ENCODE peak calls at places on chromosomes 13 and 19, in four cellular contexts. D is lower leg skin, P is bronchial epithelial cell, Q is foreskin fibroblast. Z is an unnamed sample.
A peak's percentile ranks its signal among the peaks of the same experiment; 100 is the strongest.

GRCh38 chr19:35124098-35125060 is 8.8 kb downstream of the FXYD3 start:
- DNase-seq in D (peak; percentile 99), P (peak; percentile 82), Q (peak; percentile 91), Z (peak; percentile 91)

GRCh38 chr13:113291997-113292862 is 4.8 kb upstream of the LAMP1 start:
- DNase-seq in D (peak; percentile 92), P (no peak), Q (peak; percentile 56), Z (peak; percentile 44)

GRCh38 chr13:104256701-104257100 is 1190.5 kb upstream of the SLC10A2 start:
- DNase-seq in D (no peak), P (no peak), Q (no peak), Z (no peak)

GRCh38 chr13:50425772-50426171 is 410.5 kb downstream of the KCNRG start:
- DNase-seq in D (no peak), P (no peak), Q (no peak), Z (no peak)

GRCh38 chr19:15449620-15450527 is at the start of gene WIZ:
- DNase-seq in D (peak; percentile 96), P (no peak), Q (peak; percentile 72), Z (peak; percentile 40)

GRCh38 chr19:47756953-47757608 is 11.7 kb downstream of the NOP53 start:
- DNase-seq in D (no peak), P (no peak), Q (no peak), Z (no peak)

GRCh38 chr19:2798733-2799132 is 13.4 kb downstream of the THOP1 start:
- DNase-seq in D (no peak), P (no peak), Q (no peak), Z (peak; percentile 23)

GRCh38 chr19:56111601-56112312 is 9.3 kb downstream of the ZNF787 start:
- DNase-seq in D (no peak), P (peak; percentile 32), Q (no peak), Z (no peak)

GRCh38 chr19:27774337-27774736 is 1438.6 kb downstream of the UQCRFS1 start:
- DNase-seq in D (no peak), P (no peak), Q (no peak), Z (no peak)

GRCh38 chr13:32840840-32841713 is 175.1 kb upstream of the KL start:
- DNase-seq in D (no peak), P (no peak), Q (no peak), Z (no peak)

GRCh38 chr19:56273563-56274117 is 1.1 kb downstream of the EDDM13 start:
- DNase-seq in D (no peak), P (peak; percentile 63), Q (no peak), Z (peak; percentile 53)

DNA sequence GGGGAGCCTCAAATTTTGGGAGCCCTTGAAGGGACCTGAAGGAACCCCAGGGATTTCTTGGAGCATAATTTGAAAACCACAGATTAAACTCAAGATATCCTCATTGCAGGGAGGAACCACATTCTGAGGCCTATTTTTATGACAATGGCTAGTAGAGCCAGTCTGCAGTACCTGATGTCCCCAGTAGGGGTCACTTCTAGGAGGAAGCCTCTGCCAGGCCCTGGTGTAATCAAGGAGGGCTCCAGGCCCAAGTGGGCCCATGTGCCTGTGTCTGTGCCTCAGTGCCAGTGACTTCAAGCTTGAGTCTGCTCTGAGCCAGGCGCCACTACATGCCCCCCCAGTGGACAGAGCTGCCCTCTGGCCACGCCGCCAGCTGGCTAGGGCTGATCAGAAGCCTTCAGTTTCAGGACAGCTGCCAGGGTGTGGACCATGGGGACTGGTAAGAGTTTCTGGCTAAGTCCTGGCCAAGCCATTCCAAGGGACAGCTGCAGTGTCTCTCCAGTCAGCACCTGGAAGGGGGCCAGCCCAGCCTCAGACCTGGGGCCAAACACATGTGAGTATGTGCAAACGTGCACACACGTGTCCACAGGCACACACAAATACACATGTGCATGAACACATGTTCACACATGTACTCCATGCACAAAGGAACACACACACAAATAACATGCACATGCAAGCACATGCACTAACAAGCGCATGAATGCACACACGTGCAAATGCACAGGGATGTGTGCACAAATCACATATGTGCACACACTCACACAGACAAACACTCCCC is 20.5 kb upstream of the SLC7A10 start:
- DNase-seq in D (no peak), P (no peak), Q (no peak), Z (no peak)
- TF ChIP-seq CTCF in D (no peak), P (peak; percentile 64), Q (peak; percentile 50), Z (peak; percentile 64)

GRCh38 chr13:73215807-73216206 is 157.0 kb downstream of the KLF5 start:
- DNase-seq in D (no peak), P (no peak), Q (no peak), Z (peak; percentile 21)
- H3K4me3 ChIP-seq in D (no peak overlapping the region), P (no peak overlapping the region), Q (no peak overlapping the region), Z (no peak overlapping the region)

DNA sequence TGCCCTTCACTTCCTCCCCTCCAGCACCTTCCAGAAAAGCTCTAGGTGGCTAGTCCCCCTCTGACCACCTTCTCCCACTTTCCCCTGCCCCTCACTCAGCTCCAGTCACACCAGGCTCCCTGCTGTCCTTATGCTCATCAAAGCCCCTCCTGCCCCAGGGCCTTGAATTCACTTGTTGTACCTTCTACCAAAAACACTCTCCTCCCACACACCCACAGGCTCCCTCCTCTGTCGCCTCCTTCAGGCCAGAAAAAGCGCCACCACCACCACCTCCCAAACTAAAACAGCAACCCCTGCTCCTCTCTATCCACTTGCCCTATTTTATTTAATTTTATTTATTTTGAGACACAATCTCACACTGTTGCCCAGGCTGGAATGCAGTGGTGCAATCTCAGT is 4.8 kb upstream of the CEACAM16 start:
- DNase-seq in D (no peak), P (no peak), Q (no peak), Z (no peak)
- TF ChIP-seq CTCF in D (no peak), P (peak; percentile 28), Q (peak; percentile 34), Z (peak; percentile 40)

DNA sequence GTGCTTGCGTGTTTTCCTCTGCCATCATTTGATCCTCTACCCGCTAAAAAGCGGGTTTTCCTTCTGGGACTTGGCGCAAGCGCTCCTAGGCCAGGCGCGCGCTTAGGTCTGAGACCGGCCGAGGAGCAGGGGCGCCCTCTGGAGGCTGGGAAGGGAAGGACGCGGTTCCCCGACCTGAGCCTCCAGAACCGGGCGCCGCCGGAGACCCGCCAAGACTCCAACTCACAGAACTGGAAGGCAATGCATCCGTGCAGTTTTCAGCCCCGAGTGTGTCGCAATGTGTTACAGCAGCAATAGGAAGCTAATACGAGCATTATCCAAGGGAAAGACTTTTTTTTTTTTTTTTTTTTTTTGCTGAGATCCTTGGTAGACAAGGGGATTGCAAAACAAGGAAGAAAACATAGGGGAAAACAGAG is 190.9 kb downstream of the COL4A1 start:
- DNase-seq in D (peak; percentile 90), P (peak; percentile 42), Q (peak; percentile 82), Z (peak; percentile 79)
- H3K4me3 ChIP-seq in D (no peak overlapping the region), P (no peak overlapping the region), Q (no peak overlapping the region), Z (no peak overlapping the region)

DNA sequence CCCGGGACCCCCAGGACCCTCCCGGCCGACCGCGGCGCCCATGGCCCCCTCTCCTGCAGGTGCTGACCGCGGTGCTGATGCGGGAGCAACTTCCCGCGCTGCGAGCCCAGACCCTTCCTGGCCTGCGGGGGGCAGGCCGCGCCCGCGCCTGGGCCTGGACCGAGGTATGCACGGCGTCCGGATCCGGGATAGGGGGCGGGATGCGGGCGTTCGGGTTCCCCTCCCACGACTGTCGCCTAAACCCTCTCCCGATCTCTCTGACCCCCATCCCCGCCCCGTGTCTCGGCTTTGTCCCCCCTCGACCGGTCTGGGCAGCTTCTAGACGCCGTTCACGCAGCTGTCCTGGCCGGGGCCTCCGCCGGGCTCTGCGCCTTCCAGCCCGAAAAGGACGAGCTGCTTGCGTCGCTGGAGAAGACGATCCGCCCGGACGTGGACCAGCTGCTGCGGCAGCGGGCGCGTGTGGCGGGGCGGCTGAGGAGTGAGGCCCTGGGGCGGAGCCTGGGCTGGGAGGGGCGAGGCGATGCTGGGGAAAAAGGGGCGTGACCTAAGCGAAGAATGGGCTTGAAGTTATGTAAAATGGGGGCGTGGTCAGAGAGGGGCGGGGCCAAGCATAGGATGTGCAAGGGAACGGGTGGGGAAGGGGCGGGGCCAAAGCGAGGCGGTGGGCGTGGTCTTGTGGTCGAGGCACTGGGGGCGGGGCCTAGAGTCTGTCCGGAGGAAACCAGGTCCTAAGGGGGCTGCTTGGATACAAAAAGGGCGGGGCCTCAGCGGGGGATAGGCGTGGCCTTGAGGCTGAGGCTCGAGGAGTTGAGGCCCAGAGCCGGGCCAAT is 15.9 kb upstream of the COLGALT1 start:
- DNase-seq in D (peak; percentile 99), P (peak; percentile 80), Q (peak; percentile 90), Z (peak; percentile 92)
- TF ChIP-seq CTCF in D (no peak), P (peak; percentile 24), Q (peak; percentile 14), Z (no peak)

GRCh38 chr19:4967738-4968461 is 1.0 kb upstream of the KDM4B start:
- DNase-seq in D (no peak), P (no peak), Q (peak; percentile 33), Z (peak; percentile 78)
- H3K4me3 ChIP-seq in D (no peak overlapping the region), P (peak overlapping the region; percentile 19), Q (peak overlapping the region; percentile 37), Z (peak overlapping the region; percentile 47)

DNA sequence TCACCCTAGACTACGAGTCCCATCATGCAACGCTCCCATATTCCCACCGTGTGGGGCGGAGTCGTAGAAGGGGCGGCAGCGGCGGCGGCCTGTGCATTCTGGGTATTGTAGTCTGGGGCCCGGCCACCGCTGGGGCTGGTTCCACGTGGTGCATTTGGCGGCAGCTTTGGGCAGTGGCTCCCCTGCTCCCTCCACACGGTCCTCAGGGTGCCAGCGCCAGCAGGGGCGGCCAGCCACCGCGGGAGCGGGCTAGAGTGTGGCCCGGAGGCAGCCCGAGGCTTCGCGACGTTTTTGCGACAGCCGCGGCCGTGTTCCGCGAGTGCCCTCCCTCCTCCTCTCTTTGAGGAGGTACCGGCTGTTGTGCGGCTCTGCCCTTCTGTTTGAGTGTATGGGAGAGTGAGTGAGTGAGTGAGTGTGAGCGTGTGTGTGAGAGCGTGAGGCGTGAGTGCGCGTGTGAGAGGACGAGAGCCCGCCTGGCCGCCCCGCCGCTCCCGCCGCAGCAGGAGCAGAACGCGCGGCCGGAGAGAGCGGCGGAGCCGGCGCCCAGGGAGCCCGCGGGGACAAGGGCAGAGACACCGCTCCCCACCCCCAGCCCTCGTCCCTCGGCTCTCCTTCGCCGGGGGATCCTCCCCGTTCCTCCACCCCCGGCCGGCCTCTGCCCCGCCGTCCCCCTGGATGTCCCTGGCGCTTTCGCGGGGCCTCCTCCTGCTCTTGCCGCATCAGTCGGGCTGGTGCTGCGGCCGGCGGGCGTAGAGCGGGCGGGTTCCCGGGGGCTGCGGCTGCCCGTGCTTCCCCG is at the start of gene CDK8:
- DNase-seq in D (peak; percentile 97), P (peak; percentile 72), Q (peak; percentile 92), Z (peak; percentile 88)
- TF ChIP-seq CTCF in D (no peak), P (no peak), Q (no peak), Z (no peak)

DNA sequence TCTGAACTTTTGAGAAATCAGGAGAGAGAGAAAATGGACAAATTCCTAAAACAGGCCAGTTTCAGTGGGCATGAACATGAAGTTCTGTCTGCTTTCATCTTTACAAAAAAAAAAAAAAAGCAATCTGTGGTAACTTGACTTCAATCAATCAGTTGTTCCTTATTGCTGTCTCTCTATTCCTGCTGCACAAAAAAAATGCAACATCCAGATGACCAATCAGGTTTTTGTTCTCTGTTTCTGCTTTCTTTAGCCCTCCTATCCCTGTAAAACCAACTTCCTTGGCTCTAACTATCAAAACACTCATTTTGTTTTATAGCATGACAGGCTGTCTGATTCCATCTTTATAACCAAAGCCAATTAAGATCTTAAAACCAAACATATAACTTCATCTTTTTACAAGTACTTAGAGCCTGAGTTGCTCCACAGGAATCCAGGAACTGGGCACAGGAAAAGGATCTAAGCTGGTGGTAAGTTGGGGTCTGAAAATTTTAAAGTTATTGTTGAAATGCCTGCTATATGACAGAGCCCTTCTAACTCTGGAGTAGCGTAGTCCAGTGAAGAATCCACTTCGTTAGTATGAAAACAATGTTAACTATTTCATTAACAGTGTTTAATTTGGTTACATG is at the start of gene FPR3:
- DNase-seq in D (no peak), P (no peak), Q (no peak), Z (no peak)
- H3K4me3 ChIP-seq in D (no peak within 1 kb of the TSS), P (no peak within 1 kb of the TSS), Q (no peak within 1 kb of the TSS), Z (no peak within 1 kb of the TSS)